ENCODE peak calls at places on chromosomes 6 and 20, in eight cellular contexts. J is GDM1; M is GM03348; N is mucosa of gallbladder; W is AML-193; O is amniotic stem cell; D is skeletal muscle cell; P is effector memory CD8-positive, alpha-beta T cell. U is an unnamed sample.

GRCh38 chr6:33433560-33434191 is 13.8 kb downstream of the SYNGAP1 start:
- DNase-seq in O (no peak), J (no peak), W (no peak), D (no peak), M (no peak), P (no peak), N (no peak), U (no peak)

GRCh38 chr6:158707826-158708225 is 58.0 kb downstream of the SYTL3 start:
- DNase-seq in W (no peak), P (no peak), J (no peak), O (no peak), N (no peak), D (no peak), M (no peak), U (peak; percentile 78)

GRCh38 chr6:56683882-56684281 is 41.2 kb upstream of the DST start:
- DNase-seq in W (no peak), N (peak; percentile 83), J (no peak), M (peak; percentile 69), P (no peak), D (peak; percentile 77), O (peak; percentile 75), U (peak; percentile 51)

GRCh38 chr6:158703121-158703839 is 53.4 kb downstream of the SYTL3 start:
- DNase-seq in W (no peak), P (no peak), O (no peak), N (no peak), D (no peak), M (no peak), J (no peak), U (peak; percentile 46)

GRCh38 chr20:2299301-2299700 is 3.5 kb downstream of the TGM3 start:
- DNase-seq in O (no peak), W (peak; percentile 8), J (no peak), N (peak; percentile 87), D (no peak), M (no peak), P (no peak), U (no peak)

GRCh38 chr20:32454164-32455145 is 96.3 kb downstream of the ASXL1 start:
- DNase-seq in J (no peak), D (no peak), O (no peak), P (no peak), N (no peak), W (no peak), M (no peak), U (no peak)

GRCh38 chr6:42300701-42301100 is 83.0 kb upstream of the MRPS10 start:
- DNase-seq in N (no peak), P (no peak), O (no peak), D (no peak), J (no peak), W (no peak), M (no peak), U (no peak)

GRCh38 chr20:14860410-14860814 is 523.0 kb upstream of the FLRT3 start:
- DNase-seq in N (no peak), O (no peak), D (no peak), M (no peak), J (no peak), W (no peak), P (no peak), U (no peak)

GRCh38 chr6:52304917-52305316 is 20.4 kb upstream of the MCM3 start:
- DNase-seq in O (no peak), P (no peak), M (peak; percentile 69), J (no peak), N (no peak), D (no peak), W (no peak), U (no peak)

GRCh38 chr6:165985281-165985925 is 182.2 kb downstream of the TBXT start:
- DNase-seq in D (no peak), W (no peak), N (no peak), J (no peak), O (no peak), M (no peak), P (no peak), U (no peak)

GRCh38 chr6:105982761-105983600 is 103.2 kb upstream of the PRDM1 start:
- DNase-seq in O (no peak), D (no peak), J (no peak), M (no peak), W (no peak), N (no peak), P (no peak), U (no peak)